ENCODE peak calls at places on chromosomes 5 and 9, in ten cellular contexts. One of them, this sample, is unnamed.

GRCh38 chr9:134616341-134616740 is 25.3 kb upstream of the COL5A1 start:
- DNase-seq in Karpas-422: no peak
- DNase-seq in stimulated activated CD4-positive, alpha-beta T cell treated with anti-CD3 and anti-CD28 coated beads, Interleukin-12 subunit alpha, Interleukin-12 subunit beta, amount 100 ng/mL, for 4 hours: no peak
- DNase-seq in fibroblast of the aortic adventitia: no peak
- DNase-seq in heart left ventricle: no peak
- DNase-seq in GM23338: no peak
- DNase-seq in mesenteric fat pad: no peak
- DNase-seq in activated T-cell treated with anti-CD3 and anti-CD28 coated beads, Interleukin-2, amount 50 U/mL, for 72 hours: no peak
- DNase-seq in stimulated activated CD8-positive, alpha-beta memory T cell treated with anti-CD3 and anti-CD28 coated beads, Interleukin-15, amount 100 ng/mL, for 4 hours: no peak
- DNase-seq in KBM-7: no peak
- DNase-seq in this sample: no peak

GRCh38 chr5:63228154-63228553 is 649.5 kb downstream of the LRRC70 start:
- DNase-seq in heart left ventricle: no peak
- DNase-seq in fibroblast of the aortic adventitia: no peak
- DNase-seq in activated T-cell treated with anti-CD3 and anti-CD28 coated beads, Interleukin-2, amount 50 U/mL, for 72 hours: no peak
- DNase-seq in stimulated activated CD4-positive, alpha-beta T cell treated with anti-CD3 and anti-CD28 coated beads, Interleukin-12 subunit alpha, Interleukin-12 subunit beta, amount 100 ng/mL, for 4 hours: no peak
- DNase-seq in GM23338: no peak
- DNase-seq in Karpas-422: no peak
- DNase-seq in KBM-7: no peak
- DNase-seq in mesenteric fat pad: no peak
- DNase-seq in stimulated activated CD8-positive, alpha-beta memory T cell treated with anti-CD3 and anti-CD28 coated beads, Interleukin-15, amount 100 ng/mL, for 4 hours: no peak
- DNase-seq in this sample: no peak

GRCh38 chr5:67746103-67746502 is 469.5 kb upstream of the PIK3R1 start:
- DNase-seq in GM23338: no peak
- DNase-seq in activated T-cell treated with anti-CD3 and anti-CD28 coated beads, Interleukin-2, amount 50 U/mL, for 72 hours: no peak
- DNase-seq in stimulated activated CD8-positive, alpha-beta memory T cell treated with anti-CD3 and anti-CD28 coated beads, Interleukin-15, amount 100 ng/mL, for 4 hours: no peak
- DNase-seq in Karpas-422: no peak
- DNase-seq in fibroblast of the aortic adventitia: no peak
- DNase-seq in stimulated activated CD4-positive, alpha-beta T cell treated with anti-CD3 and anti-CD28 coated beads, Interleukin-12 subunit alpha, Interleukin-12 subunit beta, amount 100 ng/mL, for 4 hours: no peak
- DNase-seq in heart left ventricle: no peak
- DNase-seq in KBM-7: no peak
- DNase-seq in mesenteric fat pad: no peak
- DNase-seq in this sample: no peak

GRCh38 chr5:161580621-161581020 is 34.1 kb upstream of the GABRB2 start:
- DNase-seq in KBM-7: no peak
- DNase-seq in activated T-cell treated with anti-CD3 and anti-CD28 coated beads, Interleukin-2, amount 50 U/mL, for 72 hours: no peak
- DNase-seq in Karpas-422: no peak
- DNase-seq in stimulated activated CD4-positive, alpha-beta T cell treated with anti-CD3 and anti-CD28 coated beads, Interleukin-12 subunit alpha, Interleukin-12 subunit beta, amount 100 ng/mL, for 4 hours: no peak
- DNase-seq in heart left ventricle: no peak
- DNase-seq in fibroblast of the aortic adventitia: no peak
- DNase-seq in GM23338: no peak
- DNase-seq in mesenteric fat pad: no peak
- DNase-seq in stimulated activated CD8-positive, alpha-beta memory T cell treated with anti-CD3 and anti-CD28 coated beads, Interleukin-15, amount 100 ng/mL, for 4 hours: no peak
- DNase-seq in this sample: no peak

GRCh38 chr9:83327323-83327722 is 210.9 kb downstream of the FRMD3 start:
- DNase-seq in GM23338: peak
- DNase-seq in fibroblast of the aortic adventitia: no peak
- DNase-seq in stimulated activated CD4-positive, alpha-beta T cell treated with anti-CD3 and anti-CD28 coated beads, Interleukin-12 subunit alpha, Interleukin-12 subunit beta, amount 100 ng/mL, for 4 hours: no peak
- DNase-seq in mesenteric fat pad: no peak
- DNase-seq in Karpas-422: no peak
- DNase-seq in KBM-7: no peak
- DNase-seq in heart left ventricle: no peak
- DNase-seq in activated T-cell treated with anti-CD3 and anti-CD28 coated beads, Interleukin-2, amount 50 U/mL, for 72 hours: no peak
- DNase-seq in stimulated activated CD8-positive, alpha-beta memory T cell treated with anti-CD3 and anti-CD28 coated beads, Interleukin-15, amount 100 ng/mL, for 4 hours: no peak
- DNase-seq in this sample: no peak

GRCh38 chr5:80125962-80126480 is 90.9 kb downstream of the THBS4 start:
- DNase-seq in stimulated activated CD8-positive, alpha-beta memory T cell treated with anti-CD3 and anti-CD28 coated beads, Interleukin-15, amount 100 ng/mL, for 4 hours: no peak
- DNase-seq in mesenteric fat pad: no peak
- DNase-seq in stimulated activated CD4-positive, alpha-beta T cell treated with anti-CD3 and anti-CD28 coated beads, Interleukin-12 subunit alpha, Interleukin-12 subunit beta, amount 100 ng/mL, for 4 hours: no peak
- DNase-seq in Karpas-422: no peak
- DNase-seq in heart left ventricle: no peak
- DNase-seq in fibroblast of the aortic adventitia: peak
- DNase-seq in activated T-cell treated with anti-CD3 and anti-CD28 coated beads, Interleukin-2, amount 50 U/mL, for 72 hours: peak
- DNase-seq in GM23338: no peak
- DNase-seq in KBM-7: peak
- DNase-seq in this sample: peak

GRCh38 chr5:117945261-117945660 is 1043.1 kb downstream of the DTWD2 start:
- DNase-seq in stimulated activated CD8-positive, alpha-beta memory T cell treated with anti-CD3 and anti-CD28 coated beads, Interleukin-15, amount 100 ng/mL, for 4 hours: no peak
- DNase-seq in activated T-cell treated with anti-CD3 and anti-CD28 coated beads, Interleukin-2, amount 50 U/mL, for 72 hours: no peak
- DNase-seq in heart left ventricle: no peak
- DNase-seq in GM23338: no peak
- DNase-seq in mesenteric fat pad: no peak
- DNase-seq in stimulated activated CD4-positive, alpha-beta T cell treated with anti-CD3 and anti-CD28 coated beads, Interleukin-12 subunit alpha, Interleukin-12 subunit beta, amount 100 ng/mL, for 4 hours: no peak
- DNase-seq in fibroblast of the aortic adventitia: no peak
- DNase-seq in KBM-7: no peak
- DNase-seq in Karpas-422: no peak
- DNase-seq in this sample: no peak

GRCh38 chr5:14775857-14776256 is 95.7 kb downstream of the ANKH start:
- DNase-seq in stimulated activated CD4-positive, alpha-beta T cell treated with anti-CD3 and anti-CD28 coated beads, Interleukin-12 subunit alpha, Interleukin-12 subunit beta, amount 100 ng/mL, for 4 hours: no peak
- DNase-seq in fibroblast of the aortic adventitia: peak
- DNase-seq in stimulated activated CD8-positive, alpha-beta memory T cell treated with anti-CD3 and anti-CD28 coated beads, Interleukin-15, amount 100 ng/mL, for 4 hours: no peak
- DNase-seq in GM23338: no peak
- DNase-seq in activated T-cell treated with anti-CD3 and anti-CD28 coated beads, Interleukin-2, amount 50 U/mL, for 72 hours: no peak
- DNase-seq in Karpas-422: no peak
- DNase-seq in heart left ventricle: peak
- DNase-seq in mesenteric fat pad: no peak
- DNase-seq in KBM-7: no peak
- DNase-seq in this sample: no peak

GRCh38 chr5:36152324-36153298 is 700 bp downstream of the SKP2 start:
- DNase-seq in KBM-7: no peak
- DNase-seq in stimulated activated CD8-positive, alpha-beta memory T cell treated with anti-CD3 and anti-CD28 coated beads, Interleukin-15, amount 100 ng/mL, for 4 hours: no peak
- DNase-seq in stimulated activated CD4-positive, alpha-beta T cell treated with anti-CD3 and anti-CD28 coated beads, Interleukin-12 subunit alpha, Interleukin-12 subunit beta, amount 100 ng/mL, for 4 hours: no peak
- DNase-seq in GM23338: peak
- DNase-seq in heart left ventricle: no peak
- DNase-seq in activated T-cell treated with anti-CD3 and anti-CD28 coated beads, Interleukin-2, amount 50 U/mL, for 72 hours: no peak
- DNase-seq in Karpas-422: peak
- DNase-seq in mesenteric fat pad: no peak
- DNase-seq in fibroblast of the aortic adventitia: peak
- DNase-seq in this sample: no peak

GRCh38 chr5:7745882-7746735 is 104.8 kb downstream of the CFAP90 start:
- DNase-seq in heart left ventricle: peak
- DNase-seq in stimulated activated CD4-positive, alpha-beta T cell treated with anti-CD3 and anti-CD28 coated beads, Interleukin-12 subunit alpha, Interleukin-12 subunit beta, amount 100 ng/mL, for 4 hours: peak
- DNase-seq in mesenteric fat pad: no peak
- DNase-seq in GM23338: peak
- DNase-seq in fibroblast of the aortic adventitia: peak
- DNase-seq in stimulated activated CD8-positive, alpha-beta memory T cell treated with anti-CD3 and anti-CD28 coated beads, Interleukin-15, amount 100 ng/mL, for 4 hours: no peak
- DNase-seq in KBM-7: peak
- DNase-seq in activated T-cell treated with anti-CD3 and anti-CD28 coated beads, Interleukin-2, amount 50 U/mL, for 72 hours: peak
- DNase-seq in Karpas-422: peak
- DNase-seq in this sample: no peak

GRCh38 chr9:19498015-19498414 is 89.2 kb downstream of the ACER2 start:
- DNase-seq in fibroblast of the aortic adventitia: peak
- DNase-seq in stimulated activated CD8-positive, alpha-beta memory T cell treated with anti-CD3 and anti-CD28 coated beads, Interleukin-15, amount 100 ng/mL, for 4 hours: no peak
- DNase-seq in Karpas-422: no peak
- DNase-seq in KBM-7: no peak
- DNase-seq in heart left ventricle: no peak
- DNase-seq in GM23338: no peak
- DNase-seq in stimulated activated CD4-positive, alpha-beta T cell treated with anti-CD3 and anti-CD28 coated beads, Interleukin-12 subunit alpha, Interleukin-12 subunit beta, amount 100 ng/mL, for 4 hours: no peak
- DNase-seq in activated T-cell treated with anti-CD3 and anti-CD28 coated beads, Interleukin-2, amount 50 U/mL, for 72 hours: no peak
- DNase-seq in mesenteric fat pad: no peak
- DNase-seq in this sample: no peak

GRCh38 chr9:136860529-136860928 is 5.6 kb downstream of the EDF1 start:
- DNase-seq in fibroblast of the aortic adventitia: no peak
- DNase-seq in Karpas-422: no peak
- DNase-seq in GM23338: no peak
- DNase-seq in mesenteric fat pad: no peak
- DNase-seq in heart left ventricle: peak
- DNase-seq in KBM-7: no peak
- DNase-seq in stimulated activated CD4-positive, alpha-beta T cell treated with anti-CD3 and anti-CD28 coated beads, Interleukin-12 subunit alpha, Interleukin-12 subunit beta, amount 100 ng/mL, for 4 hours: no peak
- DNase-seq in activated T-cell treated with anti-CD3 and anti-CD28 coated beads, Interleukin-2, amount 50 U/mL, for 72 hours: no peak
- DNase-seq in stimulated activated CD8-positive, alpha-beta memory T cell treated with anti-CD3 and anti-CD28 coated beads, Interleukin-15, amount 100 ng/mL, for 4 hours: no peak
- DNase-seq in this sample: no peak

GRCh38 chr9:78821126-78821822 is 524.3 kb downstream of the PSAT1 start:
- DNase-seq in mesenteric fat pad: no peak
- DNase-seq in KBM-7: peak
- DNase-seq in heart left ventricle: no peak
- DNase-seq in GM23338: peak
- DNase-seq in stimulated activated CD4-positive, alpha-beta T cell treated with anti-CD3 and anti-CD28 coated beads, Interleukin-12 subunit alpha, Interleukin-12 subunit beta, amount 100 ng/mL, for 4 hours: no peak
- DNase-seq in fibroblast of the aortic adventitia: peak
- DNase-seq in stimulated activated CD8-positive, alpha-beta memory T cell treated with anti-CD3 and anti-CD28 coated beads, Interleukin-15, amount 100 ng/mL, for 4 hours: no peak
- DNase-seq in activated T-cell treated with anti-CD3 and anti-CD28 coated beads, Interleukin-2, amount 50 U/mL, for 72 hours: no peak
- DNase-seq in Karpas-422: peak
- DNase-seq in this sample: no peak

GRCh38 chr5:171365351-171365750 is 22.3 kb upstream of the NPM1 start:
- DNase-seq in stimulated activated CD4-positive, alpha-beta T cell treated with anti-CD3 and anti-CD28 coated beads, Interleukin-12 subunit alpha, Interleukin-12 subunit beta, amount 100 ng/mL, for 4 hours: no peak
- DNase-seq in heart left ventricle: no peak
- DNase-seq in KBM-7: peak
- DNase-seq in fibroblast of the aortic adventitia: peak
- DNase-seq in activated T-cell treated with anti-CD3 and anti-CD28 coated beads, Interleukin-2, amount 50 U/mL, for 72 hours: no peak
- DNase-seq in mesenteric fat pad: peak
- DNase-seq in stimulated activated CD8-positive, alpha-beta memory T cell treated with anti-CD3 and anti-CD28 coated beads, Interleukin-15, amount 100 ng/mL, for 4 hours: no peak
- DNase-seq in GM23338: peak
- DNase-seq in Karpas-422: peak
- DNase-seq in this sample: no peak

GRCh38 chr5:14229181-14229580 is 86.0 kb downstream of the TRIO start:
- DNase-seq in mesenteric fat pad: no peak
- DNase-seq in stimulated activated CD4-positive, alpha-beta T cell treated with anti-CD3 and anti-CD28 coated beads, Interleukin-12 subunit alpha, Interleukin-12 subunit beta, amount 100 ng/mL, for 4 hours: no peak
- DNase-seq in stimulated activated CD8-positive, alpha-beta memory T cell treated with anti-CD3 and anti-CD28 coated beads, Interleukin-15, amount 100 ng/mL, for 4 hours: no peak
- DNase-seq in heart left ventricle: peak
- DNase-seq in activated T-cell treated with anti-CD3 and anti-CD28 coated beads, Interleukin-2, amount 50 U/mL, for 72 hours: no peak
- DNase-seq in Karpas-422: no peak
- DNase-seq in KBM-7: no peak
- DNase-seq in fibroblast of the aortic adventitia: no peak
- DNase-seq in GM23338: no peak
- DNase-seq in this sample: no peak

GRCh38 chr9:114178756-114179450 is 23.6 kb downstream of the COL27A1 start:
- DNase-seq in fibroblast of the aortic adventitia: no peak
- DNase-seq in activated T-cell treated with anti-CD3 and anti-CD28 coated beads, Interleukin-2, amount 50 U/mL, for 72 hours: no peak
- DNase-seq in Karpas-422: no peak
- DNase-seq in heart left ventricle: peak
- DNase-seq in KBM-7: no peak
- DNase-seq in GM23338: no peak
- DNase-seq in stimulated activated CD4-positive, alpha-beta T cell treated with anti-CD3 and anti-CD28 coated beads, Interleukin-12 subunit alpha, Interleukin-12 subunit beta, amount 100 ng/mL, for 4 hours: no peak
- DNase-seq in stimulated activated CD8-positive, alpha-beta memory T cell treated with anti-CD3 and anti-CD28 coated beads, Interleukin-15, amount 100 ng/mL, for 4 hours: no peak
- DNase-seq in mesenteric fat pad: no peak
- DNase-seq in this sample: no peak

GRCh38 chr5:111453747-111454146 is 58.6 kb downstream of the STARD4 start:
- DNase-seq in activated T-cell treated with anti-CD3 and anti-CD28 coated beads, Interleukin-2, amount 50 U/mL, for 72 hours: no peak
- DNase-seq in Karpas-422: no peak
- DNase-seq in fibroblast of the aortic adventitia: peak
- DNase-seq in KBM-7: no peak
- DNase-seq in mesenteric fat pad: no peak
- DNase-seq in stimulated activated CD4-positive, alpha-beta T cell treated with anti-CD3 and anti-CD28 coated beads, Interleukin-12 subunit alpha, Interleukin-12 subunit beta, amount 100 ng/mL, for 4 hours: no peak
- DNase-seq in stimulated activated CD8-positive, alpha-beta memory T cell treated with anti-CD3 and anti-CD28 coated beads, Interleukin-15, amount 100 ng/mL, for 4 hours: no peak
- DNase-seq in heart left ventricle: no peak
- DNase-seq in GM23338: no peak
- DNase-seq in this sample: no peak

GRCh38 chr5:80961376-80962281 is 1.5 kb downstream of the RASGRF2 start:
- DNase-seq in stimulated activated CD8-positive, alpha-beta memory T cell treated with anti-CD3 and anti-CD28 coated beads, Interleukin-15, amount 100 ng/mL, for 4 hours: peak
- DNase-seq in mesenteric fat pad: no peak
- DNase-seq in GM23338: no peak
- DNase-seq in fibroblast of the aortic adventitia: no peak
- DNase-seq in KBM-7: no peak
- DNase-seq in activated T-cell treated with anti-CD3 and anti-CD28 coated beads, Interleukin-2, amount 50 U/mL, for 72 hours: peak
- DNase-seq in stimulated activated CD4-positive, alpha-beta T cell treated with anti-CD3 and anti-CD28 coated beads, Interleukin-12 subunit alpha, Interleukin-12 subunit beta, amount 100 ng/mL, for 4 hours: peak
- DNase-seq in heart left ventricle: no peak
- DNase-seq in Karpas-422: no peak
- DNase-seq in this sample: no peak

GRCh38 chr9:98419260-98419603 is 163.8 kb upstream of the TBC1D2 start:
- DNase-seq in Karpas-422: no peak
- DNase-seq in activated T-cell treated with anti-CD3 and anti-CD28 coated beads, Interleukin-2, amount 50 U/mL, for 72 hours: no peak
- DNase-seq in fibroblast of the aortic adventitia: no peak
- DNase-seq in mesenteric fat pad: no peak
- DNase-seq in KBM-7: no peak
- DNase-seq in GM23338: no peak
- DNase-seq in heart left ventricle: no peak
- DNase-seq in stimulated activated CD8-positive, alpha-beta memory T cell treated with anti-CD3 and anti-CD28 coated beads, Interleukin-15, amount 100 ng/mL, for 4 hours: no peak
- DNase-seq in stimulated activated CD4-positive, alpha-beta T cell treated with anti-CD3 and anti-CD28 coated beads, Interleukin-12 subunit alpha, Interleukin-12 subunit beta, amount 100 ng/mL, for 4 hours: no peak
- DNase-seq in this sample: no peak

GRCh38 chr5:135615171-135615570 is 36.4 kb upstream of the CXCL14 start:
- DNase-seq in GM23338: peak
- DNase-seq in heart left ventricle: no peak
- DNase-seq in stimulated activated CD4-positive, alpha-beta T cell treated with anti-CD3 and anti-CD28 coated beads, Interleukin-12 subunit alpha, Interleukin-12 subunit beta, amount 100 ng/mL, for 4 hours: no peak
- DNase-seq in stimulated activated CD8-positive, alpha-beta memory T cell treated with anti-CD3 and anti-CD28 coated beads, Interleukin-15, amount 100 ng/mL, for 4 hours: no peak
- DNase-seq in fibroblast of the aortic adventitia: no peak
- DNase-seq in mesenteric fat pad: no peak
- DNase-seq in activated T-cell treated with anti-CD3 and anti-CD28 coated beads, Interleukin-2, amount 50 U/mL, for 72 hours: no peak
- DNase-seq in KBM-7: no peak
- DNase-seq in Karpas-422: no peak
- DNase-seq in this sample: no peak

GRCh38 chr9:121294866-121295661 is 27.1 kb downstream of the GSN start:
- DNase-seq in GM23338: no peak
- DNase-seq in Karpas-422: no peak
- DNase-seq in stimulated activated CD8-positive, alpha-beta memory T cell treated with anti-CD3 and anti-CD28 coated beads, Interleukin-15, amount 100 ng/mL, for 4 hours: no peak
- DNase-seq in fibroblast of the aortic adventitia: peak
- DNase-seq in heart left ventricle: peak
- DNase-seq in KBM-7: no peak
- DNase-seq in mesenteric fat pad: peak
- DNase-seq in activated T-cell treated with anti-CD3 and anti-CD28 coated beads, Interleukin-2, amount 50 U/mL, for 72 hours: no peak
- DNase-seq in stimulated activated CD4-positive, alpha-beta T cell treated with anti-CD3 and anti-CD28 coated beads, Interleukin-12 subunit alpha, Interleukin-12 subunit beta, amount 100 ng/mL, for 4 hours: no peak
- DNase-seq in this sample: no peak

GRCh38 chr5:23208959-23209431 is 298.4 kb upstream of the PRDM9 start:
- DNase-seq in KBM-7: peak
- DNase-seq in mesenteric fat pad: no peak
- DNase-seq in stimulated activated CD4-positive, alpha-beta T cell treated with anti-CD3 and anti-CD28 coated beads, Interleukin-12 subunit alpha, Interleukin-12 subunit beta, amount 100 ng/mL, for 4 hours: no peak
- DNase-seq in fibroblast of the aortic adventitia: no peak
- DNase-seq in Karpas-422: peak
- DNase-seq in activated T-cell treated with anti-CD3 and anti-CD28 coated beads, Interleukin-2, amount 50 U/mL, for 72 hours: no peak
- DNase-seq in heart left ventricle: no peak
- DNase-seq in GM23338: peak
- DNase-seq in stimulated activated CD8-positive, alpha-beta memory T cell treated with anti-CD3 and anti-CD28 coated beads, Interleukin-15, amount 100 ng/mL, for 4 hours: no peak
- DNase-seq in this sample: peak

GRCh38 chr5:43209060-43209459 is 17.0 kb downstream of the NIM1K start:
- DNase-seq in mesenteric fat pad: no peak
- DNase-seq in Karpas-422: no peak
- DNase-seq in stimulated activated CD4-positive, alpha-beta T cell treated with anti-CD3 and anti-CD28 coated beads, Interleukin-12 subunit alpha, Interleukin-12 subunit beta, amount 100 ng/mL, for 4 hours: no peak
- DNase-seq in activated T-cell treated with anti-CD3 and anti-CD28 coated beads, Interleukin-2, amount 50 U/mL, for 72 hours: no peak
- DNase-seq in fibroblast of the aortic adventitia: no peak
- DNase-seq in GM23338: no peak
- DNase-seq in KBM-7: no peak
- DNase-seq in stimulated activated CD8-positive, alpha-beta memory T cell treated with anti-CD3 and anti-CD28 coated beads, Interleukin-15, amount 100 ng/mL, for 4 hours: no peak
- DNase-seq in heart left ventricle: no peak
- DNase-seq in this sample: no peak

GRCh38 chr9:1083325-1083913 is 33.3 kb downstream of the DMRT2 start:
- DNase-seq in Karpas-422: no peak
- DNase-seq in activated T-cell treated with anti-CD3 and anti-CD28 coated beads, Interleukin-2, amount 50 U/mL, for 72 hours: no peak
- DNase-seq in stimulated activated CD8-positive, alpha-beta memory T cell treated with anti-CD3 and anti-CD28 coated beads, Interleukin-15, amount 100 ng/mL, for 4 hours: no peak
- DNase-seq in fibroblast of the aortic adventitia: no peak
- DNase-seq in mesenteric fat pad: no peak
- DNase-seq in stimulated activated CD4-positive, alpha-beta T cell treated with anti-CD3 and anti-CD28 coated beads, Interleukin-12 subunit alpha, Interleukin-12 subunit beta, amount 100 ng/mL, for 4 hours: no peak
- DNase-seq in KBM-7: no peak
- DNase-seq in GM23338: peak
- DNase-seq in heart left ventricle: peak
- DNase-seq in this sample: no peak

GRCh38 chr5:154078305-154078704 is 39.5 kb downstream of the MFAP3 start:
- DNase-seq in stimulated activated CD8-positive, alpha-beta memory T cell treated with anti-CD3 and anti-CD28 coated beads, Interleukin-15, amount 100 ng/mL, for 4 hours: no peak
- DNase-seq in mesenteric fat pad: no peak
- DNase-seq in stimulated activated CD4-positive, alpha-beta T cell treated with anti-CD3 and anti-CD28 coated beads, Interleukin-12 subunit alpha, Interleukin-12 subunit beta, amount 100 ng/mL, for 4 hours: no peak
- DNase-seq in Karpas-422: no peak
- DNase-seq in GM23338: peak
- DNase-seq in fibroblast of the aortic adventitia: peak
- DNase-seq in KBM-7: no peak
- DNase-seq in activated T-cell treated with anti-CD3 and anti-CD28 coated beads, Interleukin-2, amount 50 U/mL, for 72 hours: no peak
- DNase-seq in heart left ventricle: no peak
- DNase-seq in this sample: no peak

GRCh38 chr5:10524376-10525123 is 39.3 kb upstream of the ANKRD33B start:
- DNase-seq in activated T-cell treated with anti-CD3 and anti-CD28 coated beads, Interleukin-2, amount 50 U/mL, for 72 hours: no peak
- DNase-seq in mesenteric fat pad: peak
- DNase-seq in stimulated activated CD4-positive, alpha-beta T cell treated with anti-CD3 and anti-CD28 coated beads, Interleukin-12 subunit alpha, Interleukin-12 subunit beta, amount 100 ng/mL, for 4 hours: no peak
- DNase-seq in KBM-7: no peak
- DNase-seq in Karpas-422: no peak
- DNase-seq in fibroblast of the aortic adventitia: peak
- DNase-seq in heart left ventricle: no peak
- DNase-seq in stimulated activated CD8-positive, alpha-beta memory T cell treated with anti-CD3 and anti-CD28 coated beads, Interleukin-15, amount 100 ng/mL, for 4 hours: no peak
- DNase-seq in GM23338: no peak
- DNase-seq in this sample: no peak

This sample was measured in SIG-M5.